ENCODE peak calls at places on chromosome 7, in four cellular contexts. One of them, this sample, is unnamed.

GRCh38 chr7:108293190-108293612 is 163.0 kb downstream of the NRCAM start:
- DNase-seq in AG04449: no peak
- DNase-seq in HTR-8/SVneo: no peak
- DNase-seq in colonic mucosa: no peak
- DNase-seq in this sample: no peak

GRCh38 chr7:73578342-73579124 is at the start of gene TBL2:
- DNase-seq in AG04449: peak
- DNase-seq in HTR-8/SVneo: peak
- DNase-seq in colonic mucosa: peak
- DNase-seq in this sample: peak

GRCh38 chr7:64174328-64174727 is 32.7 kb upstream of the ZNF735 start:
- DNase-seq in AG04449: no peak
- DNase-seq in HTR-8/SVneo: no peak
- DNase-seq in colonic mucosa: no peak
- DNase-seq in this sample: no peak

GRCh38 chr7:98700533-98700932 is 83.4 kb downstream of the NPTX2 start:
- DNase-seq in AG04449: no peak
- DNase-seq in HTR-8/SVneo: no peak
- DNase-seq in colonic mucosa: no peak
- DNase-seq in this sample: no peak

GRCh38 chr7:19146699-19147098 is 1.5 kb upstream of the FERD3L start:
- DNase-seq in AG04449: no peak
- DNase-seq in HTR-8/SVneo: peak
- DNase-seq in colonic mucosa: no peak
- DNase-seq in this sample: no peak

GRCh38 chr7:33789871-33790270 is 115.5 kb upstream of the BMPER start:
- DNase-seq in AG04449: no peak
- DNase-seq in HTR-8/SVneo: no peak
- DNase-seq in colonic mucosa: no peak
- DNase-seq in this sample: no peak

GRCh38 chr7:149188213-149188612 is 7.1 kb upstream of the ZNF282 start:
- DNase-seq in AG04449: no peak
- DNase-seq in HTR-8/SVneo: no peak
- DNase-seq in colonic mucosa: no peak
- DNase-seq in this sample: no peak

GRCh38 chr7:133709036-133709880 is 417.9 kb upstream of the LRGUK start:
- DNase-seq in AG04449: no peak
- DNase-seq in HTR-8/SVneo: no peak
- DNase-seq in colonic mucosa: no peak
- DNase-seq in this sample: no peak

GRCh38 chr7:117247809-117248208 is 75.0 kb downstream of the WNT2 start:
- DNase-seq in AG04449: no peak
- DNase-seq in HTR-8/SVneo: no peak
- DNase-seq in colonic mucosa: no peak
- DNase-seq in this sample: no peak

GRCh38 chr7:39838326-39838725 is 111.7 kb upstream of the CDK13 start:
- DNase-seq in AG04449: no peak
- DNase-seq in HTR-8/SVneo: peak
- DNase-seq in colonic mucosa: peak
- DNase-seq in this sample: no peak

GRCh38 chr7:25886387-25887240 is 265.4 kb upstream of the NFE2L3 start:
- DNase-seq in AG04449: no peak
- DNase-seq in HTR-8/SVneo: no peak
- DNase-seq in colonic mucosa: no peak
- DNase-seq in this sample: no peak

GRCh38 chr7:55733584-55733983 is 129.0 kb downstream of the SEPTIN14 start:
- DNase-seq in AG04449: peak
- DNase-seq in HTR-8/SVneo: no peak
- DNase-seq in colonic mucosa: no peak
- DNase-seq in this sample: peak

GRCh38 chr7:151608031-151608551 is 88.4 kb upstream of the RHEB start:
- DNase-seq in AG04449: no peak
- DNase-seq in HTR-8/SVneo: no peak
- DNase-seq in colonic mucosa: peak
- DNase-seq in this sample: no peak

GRCh38 chr7:132178393-132178765 is 397.9 kb downstream of the PLXNA4 start:
- DNase-seq in AG04449: no peak
- DNase-seq in HTR-8/SVneo: no peak
- DNase-seq in colonic mucosa: peak
- DNase-seq in this sample: no peak

GRCh38 chr7:88759216-88759955 is at the start of gene ZNF804B:
- DNase-seq in AG04449: no peak
- DNase-seq in HTR-8/SVneo: no peak
- DNase-seq in colonic mucosa: no peak
- DNase-seq in this sample: no peak

GRCh38 chr7:76257973-76258372 is 44.5 kb upstream of the HSPB1 start:
- DNase-seq in AG04449: no peak
- DNase-seq in HTR-8/SVneo: no peak
- DNase-seq in colonic mucosa: no peak
- DNase-seq in this sample: no peak

GRCh38 chr7:23205861-23206510 is 24.1 kb downstream of the NUP42 start:
- DNase-seq in AG04449: no peak
- DNase-seq in HTR-8/SVneo: no peak
- DNase-seq in colonic mucosa: no peak
- DNase-seq in this sample: no peak

GRCh38 chr7:11005202-11005601 is 31.5 kb downstream of the PHF14 start:
- DNase-seq in AG04449: no peak
- DNase-seq in HTR-8/SVneo: no peak
- DNase-seq in colonic mucosa: no peak
- DNase-seq in this sample: no peak

GRCh38 chr7:143493755-143494154 is 16.1 kb downstream of the TAS2R41 start:
- DNase-seq in AG04449: no peak
- DNase-seq in HTR-8/SVneo: no peak
- DNase-seq in colonic mucosa: no peak
- DNase-seq in this sample: no peak